ENCODE peak calls at places on chromosomes 12 and 14, in eight cellular contexts. One of them, this sample, is unnamed.

GRCh38 chr12:20946732-20947131 is 136.2 kb downstream of the SLCO1B3 start:
- DNase-seq in A549: peak; percentile 51
- DNase-seq in tibial nerve: no peak
- DNase-seq in ovary: no peak
- DNase-seq in heart left ventricle: no peak
- DNase-seq in uterus: no peak
- DNase-seq in testis: peak; percentile 54
- DNase-seq in spleen: no peak
- DNase-seq in this sample: no peak

GRCh38 chr14:75769047-75769685 is 108.1 kb downstream of the TTLL5 start:
- DNase-seq in A549: no peak
- DNase-seq in tibial nerve: no peak
- DNase-seq in ovary: no peak
- DNase-seq in heart left ventricle: no peak
- DNase-seq in uterus: no peak
- DNase-seq in testis: no peak
- DNase-seq in spleen: no peak
- DNase-seq in this sample: no peak

GRCh38 chr14:73457935-73458218 is 469 bp downstream of the NUMB start:
- DNase-seq in A549: no peak
- DNase-seq in tibial nerve: peak; percentile 29
- DNase-seq in ovary: peak; percentile 56
- DNase-seq in heart left ventricle: peak; percentile 61
- DNase-seq in uterus: no peak
- DNase-seq in testis: peak; percentile 50
- DNase-seq in spleen: no peak
- DNase-seq in this sample: peak; percentile 45

GRCh38 chr14:74105381-74105780 is 20.6 kb downstream of the LIN52 start:
- DNase-seq in A549: no peak
- DNase-seq in tibial nerve: no peak
- DNase-seq in ovary: no peak
- DNase-seq in heart left ventricle: no peak
- DNase-seq in uterus: no peak
- DNase-seq in testis: no peak
- DNase-seq in spleen: no peak
- DNase-seq in this sample: no peak

GRCh38 chr12:56256326-56256960 is 1.7 kb downstream of the ANKRD52 start:
- DNase-seq in A549: no peak
- DNase-seq in tibial nerve: no peak
- DNase-seq in ovary: no peak
- DNase-seq in heart left ventricle: no peak
- DNase-seq in uterus: no peak
- DNase-seq in testis: no peak
- DNase-seq in spleen: no peak
- DNase-seq in this sample: no peak

GRCh38 chr12:10283028-10283427 is 24.6 kb upstream of the KLRD1 start:
- DNase-seq in A549: no peak
- DNase-seq in tibial nerve: no peak
- DNase-seq in ovary: no peak
- DNase-seq in heart left ventricle: no peak
- DNase-seq in uterus: no peak
- DNase-seq in testis: no peak
- DNase-seq in spleen: no peak
- DNase-seq in this sample: no peak

GRCh38 chr12:28869197-28869596 is 279.9 kb upstream of the FAR2 start:
- DNase-seq in A549: peak; percentile 14
- DNase-seq in tibial nerve: no peak
- DNase-seq in ovary: no peak
- DNase-seq in heart left ventricle: no peak
- DNase-seq in uterus: no peak
- DNase-seq in testis: no peak
- DNase-seq in spleen: no peak
- DNase-seq in this sample: no peak

GRCh38 chr12:113533842-113534375 is 62.2 kb upstream of the LHX5 start:
- DNase-seq in A549: no peak
- DNase-seq in tibial nerve: no peak
- DNase-seq in ovary: no peak
- DNase-seq in heart left ventricle: no peak
- DNase-seq in uterus: no peak
- DNase-seq in testis: no peak
- DNase-seq in spleen: no peak
- DNase-seq in this sample: no peak

GRCh38 chr14:76050797-76051392 is 65.3 kb downstream of the IFT43 start:
- DNase-seq in A549: peak; percentile 60
- DNase-seq in tibial nerve: peak; percentile 82
- DNase-seq in ovary: peak; percentile 66
- DNase-seq in heart left ventricle: peak; percentile 50
- DNase-seq in uterus: peak; percentile 54
- DNase-seq in testis: peak; percentile 76
- DNase-seq in spleen: no peak
- DNase-seq in this sample: peak; percentile 33

GRCh38 chr14:77120771-77121743 is 20.5 kb downstream of the ZDHHC22 start:
- DNase-seq in A549: no peak
- DNase-seq in tibial nerve: no peak
- DNase-seq in ovary: peak; percentile 28
- DNase-seq in heart left ventricle: no peak
- DNase-seq in uterus: no peak
- DNase-seq in testis: peak; percentile 53
- DNase-seq in spleen: peak; percentile 79
- DNase-seq in this sample: peak; percentile 53

GRCh38 chr12:64494998-64495729 is 43.2 kb downstream of the TBK1 start:
- DNase-seq in A549: no peak
- DNase-seq in tibial nerve: no peak
- DNase-seq in ovary: no peak
- DNase-seq in heart left ventricle: no peak
- DNase-seq in uterus: no peak
- DNase-seq in testis: no peak
- DNase-seq in spleen: no peak
- DNase-seq in this sample: no peak

GRCh38 chr12:54390668-54391551 is 6.4 kb upstream of the ZNF385A start:
- DNase-seq in A549: no peak
- DNase-seq in tibial nerve: no peak
- DNase-seq in ovary: peak; percentile 62
- DNase-seq in heart left ventricle: no peak
- DNase-seq in uterus: no peak
- DNase-seq in testis: peak; percentile 54
- DNase-seq in spleen: peak; percentile 92
- DNase-seq in this sample: peak; percentile 58

GRCh38 chr12:64669270-64669842 is 59.1 kb downstream of the RASSF3 start:
- DNase-seq in A549: no peak
- DNase-seq in tibial nerve: no peak
- DNase-seq in ovary: peak; percentile 50
- DNase-seq in heart left ventricle: peak; percentile 65
- DNase-seq in uterus: peak; percentile 46
- DNase-seq in testis: peak; percentile 26
- DNase-seq in spleen: peak; percentile 91
- DNase-seq in this sample: peak; percentile 73

GRCh38 chr12:60465060-60465459 is 869.2 kb downstream of the SLC16A7 start:
- DNase-seq in A549: no peak
- DNase-seq in tibial nerve: no peak
- DNase-seq in ovary: no peak
- DNase-seq in heart left ventricle: no peak
- DNase-seq in uterus: no peak
- DNase-seq in testis: no peak
- DNase-seq in spleen: no peak
- DNase-seq in this sample: no peak

GRCh38 chr14:35046751-35047536 is 872 bp downstream of the FAM177A1 start:
- DNase-seq in A549: peak; percentile 64
- DNase-seq in tibial nerve: peak; percentile 30
- DNase-seq in ovary: no peak
- DNase-seq in heart left ventricle: no peak
- DNase-seq in uterus: peak; percentile 49
- DNase-seq in testis: peak; percentile 56
- DNase-seq in spleen: no peak
- DNase-seq in this sample: peak; percentile 58

GRCh38 chr14:92362781-92363235 is 39.8 kb downstream of the SLC24A4 start:
- DNase-seq in A549: peak; percentile 19
- DNase-seq in tibial nerve: no peak
- DNase-seq in ovary: no peak
- DNase-seq in heart left ventricle: no peak
- DNase-seq in uterus: no peak
- DNase-seq in testis: no peak
- DNase-seq in spleen: no peak
- DNase-seq in this sample: no peak

GRCh38 chr14:64649383-64649998 is 54.7 kb upstream of the PLEKHG3 start:
- DNase-seq in A549: no peak
- DNase-seq in tibial nerve: peak; percentile 81
- DNase-seq in ovary: peak; percentile 29
- DNase-seq in heart left ventricle: no peak
- DNase-seq in uterus: peak; percentile 81
- DNase-seq in testis: peak; percentile 59
- DNase-seq in spleen: no peak
- DNase-seq in this sample: no peak

GRCh38 chr14:43894534-43894933 is 612.5 kb downstream of the FSCB start:
- DNase-seq in A549: peak; percentile 17
- DNase-seq in tibial nerve: no peak
- DNase-seq in ovary: no peak
- DNase-seq in heart left ventricle: no peak
- DNase-seq in uterus: no peak
- DNase-seq in testis: no peak
- DNase-seq in spleen: no peak
- DNase-seq in this sample: no peak

GRCh38 chr14:77184396-77185092 is 2.9 kb downstream of the TMEM63C start:
- DNase-seq in A549: no peak
- DNase-seq in tibial nerve: no peak
- DNase-seq in ovary: no peak
- DNase-seq in heart left ventricle: no peak
- DNase-seq in uterus: no peak
- DNase-seq in testis: no peak
- DNase-seq in spleen: no peak
- DNase-seq in this sample: no peak

DNA sequence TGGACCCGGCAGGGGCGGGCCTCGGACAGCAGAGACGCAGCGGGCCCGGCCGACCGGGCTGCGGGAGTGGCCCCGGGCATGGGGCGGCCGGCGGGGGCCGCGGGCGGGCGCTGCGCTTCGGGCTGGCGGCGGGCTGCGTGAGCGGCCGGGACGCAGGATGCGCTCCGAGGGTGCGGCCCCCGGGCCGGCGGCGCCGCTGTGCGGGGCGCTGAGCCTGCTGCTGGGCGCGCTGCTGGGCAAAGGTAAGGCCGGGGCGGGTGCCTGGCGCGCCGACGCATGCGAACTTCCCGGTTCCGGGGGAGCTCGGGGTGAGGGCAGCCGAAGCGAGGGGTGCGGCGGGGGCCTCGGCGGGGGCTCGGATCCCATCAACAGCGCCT is 264 bp downstream of the TMEM132C start:
- DNase-seq in A549: no peak
- DNase-seq in tibial nerve: no peak
- DNase-seq in ovary: no peak
- DNase-seq in heart left ventricle: no peak
- DNase-seq in uterus: no peak
- DNase-seq in testis: no peak
- DNase-seq in spleen: no peak
- DNase-seq in this sample: no peak
- H3K4me3 ChIP-seq in A549: no peak overlapping the region
- H3K4me3 ChIP-seq in tibial nerve: peak overlapping the region; percentile 36
- H3K4me3 ChIP-seq in ovary: peak overlapping the region; percentile 42
- H3K4me3 ChIP-seq in heart left ventricle: peak overlapping the region; percentile 30
- H3K4me3 ChIP-seq in uterus: peak overlapping the region; percentile 35
- H3K4me3 ChIP-seq in testis: peak overlapping the region; percentile 65
- H3K4me3 ChIP-seq in spleen: peak overlapping the region; percentile 49
- H3K4me3 ChIP-seq in this sample: peak overlapping the region; percentile 33

GRCh38 chr12:46367351-46368029 is 5.1 kb downstream of the SLC38A2 start:
- DNase-seq in A549: no peak
- DNase-seq in tibial nerve: no peak
- DNase-seq in ovary: no peak
- DNase-seq in heart left ventricle: no peak
- DNase-seq in uterus: no peak
- DNase-seq in testis: no peak
- DNase-seq in spleen: no peak
- DNase-seq in this sample: no peak
- TF ChIP-seq POLR2A in A549: no peak
- TF ChIP-seq POLR2A in tibial nerve: no peak
- TF ChIP-seq POLR2A in ovary: no peak
- TF ChIP-seq POLR2A in heart left ventricle: no peak
- TF ChIP-seq POLR2A in uterus: no peak
- TF ChIP-seq POLR2A in testis: no peak
- TF ChIP-seq POLR2A in spleen: no peak
- TF ChIP-seq POLR2A in this sample: no peak

GRCh38 chr12:1814266-1814665 is 6.1 kb upstream of the LRTM2 start:
- DNase-seq in A549: no peak
- DNase-seq in tibial nerve: no peak
- DNase-seq in ovary: no peak
- DNase-seq in heart left ventricle: no peak
- DNase-seq in uterus: no peak
- DNase-seq in testis: no peak
- DNase-seq in spleen: no peak
- DNase-seq in this sample: no peak

GRCh38 chr12:1811948-1812291 is 8.4 kb upstream of the LRTM2 start:
- DNase-seq in A549: no peak
- DNase-seq in tibial nerve: no peak
- DNase-seq in ovary: no peak
- DNase-seq in heart left ventricle: no peak
- DNase-seq in uterus: no peak
- DNase-seq in testis: no peak
- DNase-seq in spleen: no peak
- DNase-seq in this sample: no peak

GRCh38 chr12:1811281-1811947 is 9.0 kb upstream of the LRTM2 start:
- DNase-seq in A549: no peak
- DNase-seq in tibial nerve: no peak
- DNase-seq in ovary: no peak
- DNase-seq in heart left ventricle: no peak
- DNase-seq in uterus: no peak
- DNase-seq in testis: no peak
- DNase-seq in spleen: peak; percentile 78
- DNase-seq in this sample: no peak

GRCh38 chr12:1810931-1811280 is 9.5 kb upstream of the LRTM2 start:
- DNase-seq in A549: no peak
- DNase-seq in tibial nerve: no peak
- DNase-seq in ovary: no peak
- DNase-seq in heart left ventricle: no peak
- DNase-seq in uterus: no peak
- DNase-seq in testis: no peak
- DNase-seq in spleen: no peak
- DNase-seq in this sample: no peak

GRCh38 chr12:1812650-1813302 is 7.6 kb upstream of the LRTM2 start:
- DNase-seq in A549: no peak
- DNase-seq in tibial nerve: peak; percentile 49
- DNase-seq in ovary: no peak
- DNase-seq in heart left ventricle: no peak
- DNase-seq in uterus: no peak
- DNase-seq in testis: no peak
- DNase-seq in spleen: peak; percentile 90
- DNase-seq in this sample: peak; percentile 39
- H3K27ac ChIP-seq in A549: peak overlapping the region; percentile 21
- H3K27ac ChIP-seq in tibial nerve: peak overlapping the region; percentile 86
- H3K27ac ChIP-seq in ovary: no peak overlapping the region
- H3K27ac ChIP-seq in heart left ventricle: peak overlapping the region; percentile 31
- H3K27ac ChIP-seq in uterus: peak overlapping the region; percentile 37
- H3K27ac ChIP-seq in testis: peak overlapping the region; percentile 30
- H3K27ac ChIP-seq in spleen: peak overlapping the region; percentile 89
- H3K27ac ChIP-seq in this sample: peak overlapping the region; percentile 16

DNA sequence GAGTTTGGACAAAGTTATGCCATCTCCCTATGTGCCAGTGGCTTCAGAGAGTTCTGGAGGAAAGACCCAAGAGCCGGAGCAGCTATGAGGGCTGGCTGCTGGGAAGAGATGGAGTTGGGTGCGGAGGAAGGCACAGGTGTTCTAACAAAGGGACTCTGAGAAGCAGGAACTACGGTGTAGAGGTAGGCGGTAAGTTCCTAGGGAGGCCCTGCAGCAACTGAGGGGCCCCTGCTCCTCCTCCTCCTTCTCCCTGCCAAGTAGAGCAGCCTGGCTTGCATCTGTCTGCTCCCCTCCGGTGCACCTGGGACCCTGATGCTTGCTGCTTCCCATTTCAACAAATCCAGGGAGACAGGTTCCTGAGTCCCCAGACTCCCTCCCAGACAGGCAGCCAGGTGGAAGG is 81.3 kb downstream of the ARL6IP4 start:
- DNase-seq in A549: no peak
- DNase-seq in tibial nerve: no peak
- DNase-seq in ovary: no peak
- DNase-seq in heart left ventricle: no peak
- DNase-seq in uterus: no peak
- DNase-seq in testis: no peak
- DNase-seq in spleen: no peak
- DNase-seq in this sample: no peak
- H3K4me3 ChIP-seq in A549: no peak overlapping the region
- H3K4me3 ChIP-seq in tibial nerve: no peak overlapping the region
- H3K4me3 ChIP-seq in ovary: no peak overlapping the region
- H3K4me3 ChIP-seq in heart left ventricle: no peak overlapping the region
- H3K4me3 ChIP-seq in uterus: no peak overlapping the region
- H3K4me3 ChIP-seq in testis: no peak overlapping the region
- H3K4me3 ChIP-seq in spleen: no peak overlapping the region
- H3K4me3 ChIP-seq in this sample: no peak overlapping the region